ENCODE peak calls at places on chromosomes 13 and 19, in six cellular contexts. One of them, this sample, is unnamed.

GRCh38 chr13:68304287-68304893 is 1074.3 kb upstream of the PCDH9 start:
- DNase-seq in IMR-90: no peak
- DNase-seq in progenitor cell of endocrine pancreas: no peak
- DNase-seq in body of pancreas: no peak
- DNase-seq in cardiac muscle cell: peak
- DNase-seq in PC-9: no peak
- DNase-seq in this sample: no peak

GRCh38 chr19:13492128-13492527 is 14.2 kb downstream of the CACNA1A start:
- DNase-seq in progenitor cell of endocrine pancreas: no peak
- DNase-seq in PC-9: no peak
- DNase-seq in body of pancreas: no peak
- DNase-seq in cardiac muscle cell: no peak
- DNase-seq in IMR-90: peak
- DNase-seq in this sample: no peak

GRCh38 chr13:98890186-98890585 is 87.7 kb downstream of the DOCK9 start:
- DNase-seq in body of pancreas: no peak
- DNase-seq in cardiac muscle cell: no peak
- DNase-seq in progenitor cell of endocrine pancreas: no peak
- DNase-seq in IMR-90: peak
- DNase-seq in PC-9: peak
- DNase-seq in this sample: no peak

GRCh38 chr13:34357435-34358232 is 539.7 kb downstream of the RFC3 start:
- DNase-seq in PC-9: peak
- DNase-seq in cardiac muscle cell: no peak
- DNase-seq in body of pancreas: peak
- DNase-seq in IMR-90: peak
- DNase-seq in progenitor cell of endocrine pancreas: no peak
- DNase-seq in this sample: no peak

GRCh38 chr19:48121909-48122371 is 11.3 kb upstream of the PLA2G4C start:
- DNase-seq in body of pancreas: no peak
- DNase-seq in IMR-90: no peak
- DNase-seq in PC-9: no peak
- DNase-seq in cardiac muscle cell: peak
- DNase-seq in progenitor cell of endocrine pancreas: no peak
- DNase-seq in this sample: no peak

GRCh38 chr19:50450369-50451222 is 17.9 kb downstream of the MYBPC2 start:
- DNase-seq in progenitor cell of endocrine pancreas: no peak
- DNase-seq in PC-9: no peak
- DNase-seq in body of pancreas: no peak
- DNase-seq in IMR-90: no peak
- DNase-seq in cardiac muscle cell: no peak
- DNase-seq in this sample: no peak

GRCh38 chr13:109998808-109999528 is 212.6 kb upstream of the IRS2 start:
- DNase-seq in PC-9: peak
- DNase-seq in progenitor cell of endocrine pancreas: no peak
- DNase-seq in cardiac muscle cell: no peak
- DNase-seq in body of pancreas: no peak
- DNase-seq in IMR-90: peak
- DNase-seq in this sample: no peak

GRCh38 chr19:40549007-40549708 is 27.5 kb upstream of the SHKBP1 start:
- DNase-seq in body of pancreas: peak
- DNase-seq in PC-9: no peak
- DNase-seq in progenitor cell of endocrine pancreas: peak
- DNase-seq in IMR-90: peak
- DNase-seq in cardiac muscle cell: peak
- DNase-seq in this sample: peak

GRCh38 chr13:105327727-105328126 is 1207.7 kb downstream of the EFNB2 start:
- DNase-seq in progenitor cell of endocrine pancreas: no peak
- DNase-seq in cardiac muscle cell: no peak
- DNase-seq in IMR-90: peak
- DNase-seq in PC-9: no peak
- DNase-seq in body of pancreas: no peak
- DNase-seq in this sample: no peak

GRCh38 chr13:80074143-80074752 is 266.7 kb downstream of the SPRY2 start:
- DNase-seq in progenitor cell of endocrine pancreas: no peak
- DNase-seq in IMR-90: no peak
- DNase-seq in PC-9: no peak
- DNase-seq in cardiac muscle cell: no peak
- DNase-seq in body of pancreas: no peak
- DNase-seq in this sample: no peak

GRCh38 chr13:24076124-24076523 is 84.4 kb upstream of the SPATA13 start:
- DNase-seq in cardiac muscle cell: no peak
- DNase-seq in progenitor cell of endocrine pancreas: no peak
- DNase-seq in IMR-90: no peak
- DNase-seq in body of pancreas: peak
- DNase-seq in PC-9: no peak
- DNase-seq in this sample: no peak

GRCh38 chr19:14440049-14440448 is 6.9 kb downstream of the PKN1 start:
- DNase-seq in PC-9: no peak
- DNase-seq in IMR-90: no peak
- DNase-seq in cardiac muscle cell: no peak
- DNase-seq in body of pancreas: peak
- DNase-seq in progenitor cell of endocrine pancreas: no peak
- DNase-seq in this sample: no peak

GRCh38 chr13:33323766-33324525 is 38.4 kb upstream of the STARD13 start:
- DNase-seq in progenitor cell of endocrine pancreas: no peak
- DNase-seq in cardiac muscle cell: no peak
- DNase-seq in body of pancreas: no peak
- DNase-seq in IMR-90: peak
- DNase-seq in PC-9: no peak
- DNase-seq in this sample: no peak

GRCh38 chr13:80705371-80706163 is 364.6 kb upstream of the SPRY2 start:
- DNase-seq in PC-9: no peak
- DNase-seq in cardiac muscle cell: no peak
- DNase-seq in IMR-90: no peak
- DNase-seq in progenitor cell of endocrine pancreas: no peak
- DNase-seq in body of pancreas: no peak
- DNase-seq in this sample: no peak

GRCh38 chr13:27151798-27152599 is 19.6 kb downstream of the USP12 start:
- DNase-seq in PC-9: no peak
- DNase-seq in cardiac muscle cell: no peak
- DNase-seq in progenitor cell of endocrine pancreas: no peak
- DNase-seq in body of pancreas: no peak
- DNase-seq in IMR-90: peak
- DNase-seq in this sample: no peak

GRCh38 chr19:13091400-13092161 is 11.1 kb downstream of the LYL1 start:
- DNase-seq in progenitor cell of endocrine pancreas: no peak
- DNase-seq in PC-9: no peak
- DNase-seq in cardiac muscle cell: no peak
- DNase-seq in IMR-90: peak
- DNase-seq in body of pancreas: peak
- DNase-seq in this sample: no peak

GRCh38 chr19:50046649-50047503 is 21.1 kb downstream of the ZNF473 start:
- DNase-seq in body of pancreas: peak
- DNase-seq in progenitor cell of endocrine pancreas: no peak
- DNase-seq in cardiac muscle cell: peak
- DNase-seq in IMR-90: peak
- DNase-seq in PC-9: no peak
- DNase-seq in this sample: no peak

GRCh38 chr13:100339411-100339935 is 249.1 kb downstream of the GGACT start:
- DNase-seq in IMR-90: no peak
- DNase-seq in cardiac muscle cell: no peak
- DNase-seq in progenitor cell of endocrine pancreas: no peak
- DNase-seq in body of pancreas: no peak
- DNase-seq in PC-9: no peak
- DNase-seq in this sample: no peak

GRCh38 chr13:25971499-25972145 is 80.2 kb downstream of the SHISA2 start:
- DNase-seq in cardiac muscle cell: no peak
- DNase-seq in body of pancreas: no peak
- DNase-seq in IMR-90: no peak
- DNase-seq in progenitor cell of endocrine pancreas: no peak
- DNase-seq in PC-9: no peak
- DNase-seq in this sample: no peak

GRCh38 chr13:33193428-33193974 is 92.1 kb downstream of the STARD13 start:
- DNase-seq in cardiac muscle cell: no peak
- DNase-seq in progenitor cell of endocrine pancreas: no peak
- DNase-seq in body of pancreas: no peak
- DNase-seq in IMR-90: no peak
- DNase-seq in PC-9: no peak
- DNase-seq in this sample: no peak

GRCh38 chr19:47542030-47542475 is 27.2 kb upstream of the NAPA start:
- DNase-seq in PC-9: no peak
- DNase-seq in progenitor cell of endocrine pancreas: no peak
- DNase-seq in cardiac muscle cell: peak
- DNase-seq in IMR-90: peak
- DNase-seq in body of pancreas: no peak
- DNase-seq in this sample: no peak

GRCh38 chr19:34475026-34475974 is 6.3 kb upstream of the WTIP start:
- DNase-seq in body of pancreas: no peak
- DNase-seq in progenitor cell of endocrine pancreas: no peak
- DNase-seq in PC-9: peak
- DNase-seq in cardiac muscle cell: no peak
- DNase-seq in IMR-90: peak
- DNase-seq in this sample: no peak

GRCh38 chr19:52665529-52665928 is 27.4 kb upstream of the ZNF83 start:
- DNase-seq in IMR-90: peak
- DNase-seq in cardiac muscle cell: no peak
- DNase-seq in PC-9: peak
- DNase-seq in progenitor cell of endocrine pancreas: no peak
- DNase-seq in body of pancreas: no peak
- DNase-seq in this sample: no peak

GRCh38 chr13:27425918-27426630 is 1.7 kb downstream of the GTF3A start:
- DNase-seq in IMR-90: peak
- DNase-seq in body of pancreas: peak
- DNase-seq in cardiac muscle cell: peak
- DNase-seq in PC-9: peak
- DNase-seq in progenitor cell of endocrine pancreas: no peak
- DNase-seq in this sample: peak

GRCh38 chr19:28913626-28914025 is 299.3 kb downstream of the UQCRFS1 start:
- DNase-seq in PC-9: no peak
- DNase-seq in cardiac muscle cell: no peak
- DNase-seq in IMR-90: no peak
- DNase-seq in progenitor cell of endocrine pancreas: no peak
- DNase-seq in body of pancreas: no peak
- DNase-seq in this sample: no peak

GRCh38 chr13:38753878-38754277 is 67.0 kb downstream of the FREM2 start:
- DNase-seq in cardiac muscle cell: no peak
- DNase-seq in body of pancreas: no peak
- DNase-seq in PC-9: no peak
- DNase-seq in progenitor cell of endocrine pancreas: no peak
- DNase-seq in IMR-90: no peak
- DNase-seq in this sample: no peak

GRCh38 chr13:27928805-27929753 is 9.3 kb downstream of the PDX1 start:
- DNase-seq in cardiac muscle cell: no peak
- DNase-seq in IMR-90: no peak
- DNase-seq in progenitor cell of endocrine pancreas: no peak
- DNase-seq in body of pancreas: no peak
- DNase-seq in PC-9: no peak
- DNase-seq in this sample: no peak

GRCh38 chr19:18841400-18841799 is 9.6 kb downstream of the UPF1 start:
- DNase-seq in PC-9: no peak
- DNase-seq in progenitor cell of endocrine pancreas: no peak
- DNase-seq in body of pancreas: no peak
- DNase-seq in cardiac muscle cell: no peak
- DNase-seq in IMR-90: no peak
- DNase-seq in this sample: no peak

GRCh38 chr19:1279782-1280341 is 4.5 kb downstream of the FAM174C start:
- DNase-seq in cardiac muscle cell: peak
- DNase-seq in PC-9: peak
- DNase-seq in body of pancreas: peak
- DNase-seq in progenitor cell of endocrine pancreas: peak
- DNase-seq in IMR-90: peak
- DNase-seq in this sample: peak
- TF ChIP-seq CTCF in cardiac muscle cell: peak
- TF ChIP-seq CTCF in PC-9: peak
- TF ChIP-seq CTCF in body of pancreas: peak
- TF ChIP-seq CTCF in progenitor cell of endocrine pancreas: peak
- TF ChIP-seq CTCF in IMR-90: peak
- TF ChIP-seq CTCF in this sample: peak

DNA sequence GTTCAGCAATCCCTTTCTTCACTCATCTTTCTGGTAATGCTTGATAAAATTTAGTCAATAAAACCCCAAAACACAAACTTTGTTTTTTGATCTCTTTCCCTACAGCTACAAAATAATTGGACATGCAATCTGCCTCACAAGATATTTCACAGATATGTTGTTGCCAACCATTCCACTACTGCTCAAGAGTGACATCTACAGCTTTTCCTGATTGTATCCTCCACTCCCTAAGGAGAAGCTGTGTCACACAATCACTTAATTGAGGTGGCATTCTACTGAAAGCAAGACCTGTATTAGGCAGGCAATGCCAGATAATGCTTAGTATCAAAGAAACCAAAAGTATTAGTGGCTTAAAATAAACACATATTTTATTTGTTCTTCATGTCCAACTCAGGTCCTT is 1646.2 kb upstream of the SPRY2 start:
- DNase-seq in PC-9: no peak
- DNase-seq in body of pancreas: no peak
- DNase-seq in cardiac muscle cell: no peak
- DNase-seq in IMR-90: no peak
- DNase-seq in progenitor cell of endocrine pancreas: no peak
- DNase-seq in this sample: no peak
- TF ChIP-seq CTCF in PC-9: no peak
- TF ChIP-seq CTCF in body of pancreas: no peak
- TF ChIP-seq CTCF in cardiac muscle cell: no peak
- TF ChIP-seq CTCF in IMR-90: no peak
- TF ChIP-seq CTCF in progenitor cell of endocrine pancreas: no peak
- TF ChIP-seq CTCF in this sample: no peak

DNA sequence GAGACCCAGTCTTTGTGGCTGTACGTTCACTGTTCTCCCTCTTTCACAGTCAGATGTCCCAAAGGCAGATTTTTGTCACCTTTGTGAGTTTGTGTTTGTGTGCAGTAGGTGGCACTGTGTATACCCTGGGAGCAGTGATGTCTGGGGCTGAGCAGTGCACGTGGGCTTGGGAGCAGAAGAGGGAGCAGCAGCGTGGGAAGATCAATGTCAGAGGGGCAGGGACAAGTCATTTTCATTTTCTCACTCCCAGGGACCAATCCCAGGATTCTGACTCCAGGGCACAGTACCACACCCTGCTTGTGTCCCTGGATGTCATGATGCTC is 2.0 kb upstream of the PSG6 start:
- DNase-seq in cardiac muscle cell: no peak
- DNase-seq in IMR-90: no peak
- DNase-seq in progenitor cell of endocrine pancreas: no peak
- DNase-seq in body of pancreas: no peak
- DNase-seq in PC-9: no peak
- DNase-seq in this sample: no peak
- TF ChIP-seq CTCF in cardiac muscle cell: no peak
- TF ChIP-seq CTCF in IMR-90: no peak
- TF ChIP-seq CTCF in progenitor cell of endocrine pancreas: no peak
- TF ChIP-seq CTCF in body of pancreas: no peak
- TF ChIP-seq CTCF in PC-9: no peak
- TF ChIP-seq CTCF in this sample: no peak

DNA sequence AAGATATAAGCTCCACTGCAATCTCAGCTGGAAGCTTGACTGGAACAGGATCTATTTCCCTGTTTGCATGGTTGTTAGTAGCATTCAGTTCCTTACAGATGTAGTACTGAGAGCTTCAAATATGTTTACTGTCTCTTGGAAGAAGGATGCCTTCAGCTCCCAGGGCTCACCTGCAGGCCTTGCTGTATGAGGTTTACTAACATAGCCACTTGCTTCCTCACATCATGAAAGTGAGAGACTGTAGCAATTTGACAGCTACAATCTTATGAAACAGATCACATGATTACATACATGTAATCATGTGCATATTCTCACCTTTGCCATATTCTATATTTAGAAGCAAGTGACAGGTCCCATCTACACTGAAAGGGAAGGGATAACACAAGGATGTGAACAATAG is 458.1 kb upstream of the PCDH20 start:
- DNase-seq in body of pancreas: no peak
- DNase-seq in PC-9: no peak
- DNase-seq in cardiac muscle cell: no peak
- DNase-seq in progenitor cell of endocrine pancreas: no peak
- DNase-seq in IMR-90: no peak
- DNase-seq in this sample: no peak
- TF ChIP-seq CTCF in body of pancreas: no peak
- TF ChIP-seq CTCF in PC-9: no peak
- TF ChIP-seq CTCF in cardiac muscle cell: no peak
- TF ChIP-seq CTCF in progenitor cell of endocrine pancreas: no peak
- TF ChIP-seq CTCF in IMR-90: no peak
- TF ChIP-seq CTCF in this sample: no peak

This sample was measured in mesothelial cell of epicardium.